ENCODE peak calls at places on chromosomes 16 and 17, in nine cellular contexts. H is EL, X is mesendoderm, O is left colon, B is T-helper 9 cell, V is ACHN, U is NCI-H2107, D is psoas muscle, E is AG20443. K is an unnamed sample.

GRCh38 chr17:81710514-81711308 is 1.4 kb upstream of the SLC25A10 start:
- DNase-seq in B (no peak), V (no peak), E (peak), U (no peak), D (no peak), X (peak), H (peak), O (peak), K (peak)

GRCh38 chr16:12329246-12329995 is 352.9 kb downstream of the SNX29 start:
- DNase-seq in O (no peak), H (no peak), X (no peak), D (no peak), E (no peak), B (no peak), V (no peak), U (no peak), K (no peak)

GRCh38 chr16:637081-638018 is 1.2 kb upstream of the METTL26 start:
- DNase-seq in H (peak), X (peak), D (peak), V (peak), E (peak), U (peak), O (peak), B (peak), K (peak)

GRCh38 chr16:55401036-55401435 is 77.0 kb downstream of the IRX6 start:
- DNase-seq in H (no peak), V (no peak), X (no peak), B (no peak), U (no peak), O (no peak), D (no peak), E (no peak), K (no peak)

GRCh38 chr16:88971371-88972097 is 5.5 kb downstream of the CBFA2T3 start:
- DNase-seq in H (no peak), U (no peak), B (no peak), V (no peak), X (no peak), O (peak), E (no peak), D (no peak), K (peak)

GRCh38 chr16:72124761-72125634 is 31.4 kb downstream of the DHX38 start:
- DNase-seq in D (peak), O (peak), H (peak), U (peak), E (peak), V (peak), B (peak), X (peak), K (no peak)

GRCh38 chr16:2386990-2387389 is 42.3 kb upstream of the CCNF start:
- DNase-seq in H (no peak), U (no peak), B (no peak), E (no peak), V (peak), D (no peak), O (no peak), X (peak), K (no peak)

GRCh38 chr16:59688006-59688405 is 953.9 kb upstream of the GOT2 start:
- DNase-seq in U (no peak), E (no peak), V (no peak), H (no peak), D (no peak), X (peak), B (no peak), O (no peak), K (no peak)

K was measured in upper lobe of left lung.